ENCODE peak calls at places on chromosome 3, in four cellular contexts. R, Y, T and B are unnamed samples.
A peak's percentile ranks its signal among the peaks of the same experiment; 100 is the strongest.

GRCh38 chr3:72597756-72598195 is 250.5 kb downstream of the SHQ1 start:
- DNase-seq in R (no peak), Y (no peak), T (no peak), B (no peak)

GRCh38 chr3:9732080-9732752 is 681 bp downstream of the BRPF1 start:
- DNase-seq in R (no peak), Y (no peak), T (no peak), B (no peak)

GRCh38 chr3:115071611-115072010 is 75.5 kb downstream of the ZBTB20 start:
- DNase-seq in R (no peak), Y (no peak), T (no peak), B (no peak)

GRCh38 chr3:189233225-189233858 is 61.6 kb downstream of the TPRG1 start:
- DNase-seq in R (peak; percentile 74), Y (peak; percentile 36), T (peak; percentile 60), B (peak; percentile 57)

GRCh38 chr3:150699068-150699635 is 4.6 kb downstream of the ERICH6 start:
- DNase-seq in R (no peak), Y (no peak), T (no peak), B (no peak)

GRCh38 chr3:126116526-126116925 is 32.6 kb upstream of the SLC41A3 start:
- DNase-seq in R (peak; percentile 51), Y (no peak), T (no peak), B (peak; percentile 1)

GRCh38 chr3:159937561-159937960 is 51.1 kb upstream of the IL12A start:
- DNase-seq in R (no peak), Y (no peak), T (no peak), B (no peak)

GRCh38 chr3:50457988-50458387 is 45.4 kb downstream of the CACNA2D2 start:
- DNase-seq in R (no peak), Y (no peak), T (no peak), B (no peak)

GRCh38 chr3:4994823-4995499 is 15.7 kb downstream of the BHLHE40 start:
- DNase-seq in R (peak; percentile 95), Y (peak; percentile 54), T (peak; percentile 88), B (peak; percentile 84)

GRCh38 chr3:186171528-186171927 is 62.6 kb upstream of the ETV5 start:
- DNase-seq in R (no peak), Y (no peak), T (no peak), B (no peak)

GRCh38 chr3:48305396-48305795 is 28.1 kb downstream of the SPINK8 start:
- DNase-seq in R (no peak), Y (no peak), T (no peak), B (no peak)

GRCh38 chr3:107373896-107374295 is 3.3 kb upstream of the CCDC54 start:
- DNase-seq in R (no peak), Y (no peak), T (no peak), B (peak; percentile 63)

GRCh38 chr3:39267631-39268553 is 11.9 kb downstream of the CX3CR1 start:
- DNase-seq in R (no peak), Y (no peak), T (no peak), B (no peak)

GRCh38 chr3:24197809-24198208 is 252.7 kb downstream of the NR1D2 start:
- DNase-seq in R (no peak), Y (no peak), T (no peak), B (peak; percentile 12)

GRCh38 chr3:110494728-110495127 is 576.9 kb upstream of the NECTIN3 start:
- DNase-seq in R (no peak), Y (no peak), T (no peak), B (no peak)

GRCh38 chr3:125375950-125376679 is 990 bp upstream of the ZNF148 start:
- DNase-seq in R (no peak), Y (no peak), T (peak; percentile 8), B (no peak)

GRCh38 chr3:47250309-47251060 is 32.1 kb downstream of the KIF9 start:
- DNase-seq in R (no peak), Y (peak; percentile 18), T (peak; percentile 14), B (peak; percentile 64)

GRCh38 chr3:27366062-27366591 is 3.1 kb downstream of the NEK10 start:
- DNase-seq in R (no peak), Y (no peak), T (peak; percentile 22), B (no peak)

GRCh38 chr3:152909180-152909883 is 74.4 kb downstream of the P2RY1 start:
- DNase-seq in R (no peak), Y (no peak), T (no peak), B (peak; percentile 16)

GRCh38 chr3:72010044-72010443 is 225.1 kb upstream of the PROK2 start:
- DNase-seq in R (no peak), Y (no peak), T (no peak), B (no peak)

GRCh38 chr3:60953406-60953805 is 297.8 kb downstream of the FHIT start:
- DNase-seq in R (no peak), Y (no peak), T (no peak), B (no peak)

GRCh38 chr3:151425640-151426336 is 35.1 kb downstream of the IGSF10 start:
- DNase-seq in R (no peak), Y (no peak), T (no peak), B (no peak)

GRCh38 chr3:138559134-138559533 is 34.9 kb downstream of the CEP70 start:
- DNase-seq in R (no peak), Y (no peak), T (no peak), B (no peak)

GRCh38 chr3:157958471-157958870 is 147.7 kb downstream of the SHOX2 start:
- DNase-seq in R (no peak), Y (no peak), T (no peak), B (no peak)

GRCh38 chr3:143171141-143171651 is 51.6 kb downstream of the CHST2 start:
- DNase-seq in R (no peak), Y (no peak), T (no peak), B (no peak)

GRCh38 chr3:157086775-157087174 is 73.2 kb downstream of the CCNL1 start:
- DNase-seq in R (no peak), Y (no peak), T (no peak), B (no peak)

GRCh38 chr3:126124896-126125295 is 41.0 kb upstream of the SLC41A3 start:
- DNase-seq in R (peak; percentile 39), Y (no peak), T (no peak), B (no peak)

GRCh38 chr3:105343991-105344390 is 22.7 kb upstream of the ALCAM start:
- DNase-seq in R (no peak), Y (no peak), T (no peak), B (no peak)

GRCh38 chr3:60578936-60579335 is 672.3 kb downstream of the FHIT start:
- DNase-seq in R (no peak), Y (no peak), T (no peak), B (no peak)

GRCh38 chr3:3800685-3801509 is 1.7 kb downstream of the LRRN1 start:
- DNase-seq in R (peak; percentile 62), Y (no peak), T (peak; percentile 21), B (peak; percentile 68)

GRCh38 chr3:28751864-28752263 is 403.2 kb upstream of the AZI2 start:
- DNase-seq in R (no peak), Y (no peak), T (no peak), B (no peak)

GRCh38 chr3:51605938-51606337 is 65.1 kb upstream of the TEX264 start:
- DNase-seq in R (no peak), Y (no peak), T (no peak), B (no peak)

GRCh38 chr3:123816673-123817207 is 67.4 kb downstream of the MYLK start:
- DNase-seq in R (no peak), Y (no peak), T (no peak), B (no peak)

GRCh38 chr3:192062186-192062585 is 601.2 kb downstream of the PYDC2 start:
- DNase-seq in R (no peak), Y (no peak), T (no peak), B (no peak)

GRCh38 chr3:13045904-13046568 is 27.2 kb downstream of the IQSEC1 start:
- DNase-seq in R (no peak), Y (no peak), T (no peak), B (no peak)

GRCh38 chr3:34183581-34184313 is 385.3 kb downstream of the PDCD6IP start:
- DNase-seq in R (no peak), Y (no peak), T (no peak), B (no peak)

GRCh38 chr3:98404010-98404409 is 13.5 kb downstream of the OR5K3 start:
- DNase-seq in R (no peak), Y (no peak), T (no peak), B (no peak)
- H3K9me3 ChIP-seq in R (peaks cover 40% of the 10 kb centered on the region), Y (peaks cover 76% of the 10 kb centered on the region), T (no peaks in the 10 kb centered on the region), B (peaks cover 7% of the 10 kb centered on the region)

GRCh38 chr3:62467936-62468722 is 94.8 kb upstream of the FEZF2 start:
- DNase-seq in R (no peak), Y (no peak), T (no peak), B (no peak)
- TF ChIP-seq CTCF in R (no peak), Y (no peak), T (no peak), B (no peak)

GRCh38 chr3:1805331-1805730 is 293.3 kb upstream of the CNTN4 start:
- DNase-seq in R (no peak), Y (no peak), T (no peak), B (peak; percentile 53)
- H3K9me3 ChIP-seq in R (peaks cover 17% of the 10 kb centered on the region), Y (peaks cover 30% of the 10 kb centered on the region), T (no peaks in the 10 kb centered on the region), B (no peaks in the 10 kb centered on the region)

GRCh38 chr3:129291487-129291886 is 12.8 kb downstream of the HMCES start:
- DNase-seq in R (no peak), Y (no peak), T (no peak), B (no peak)
- TF ChIP-seq CTCF in R (no peak), Y (no peak), T (no peak), B (no peak)